ENCODE peak calls at places on chromosomes 3 and 15, in five cellular contexts. E is M059J, W is mammary epithelial cell, K is NCI-H2171 treated with DMSO at 0.1 percent for 48 hours, Z is iPS DF 19.7. X is an unnamed sample.

GRCh38 chr3:126551839-126552687 is 6.7 kb downstream of the C3orf22 start:
- DNase-seq in W (no peak), Z (no peak), E (no peak), K (no peak), X (no peak)

GRCh38 chr3:102536479-102536878 is 101.7 kb downstream of the ZPLD1 start:
- DNase-seq in E (peak), W (peak), K (peak), Z (no peak), X (peak)

GRCh38 chr3:125141596-125142417 is 70.7 kb downstream of the SLC12A8 start:
- DNase-seq in E (no peak), Z (no peak), W (no peak), K (no peak), X (peak)

GRCh38 chr3:172913911-172914730 is 163.6 kb downstream of the ECT2 start:
- DNase-seq in W (no peak), K (no peak), E (no peak), Z (no peak), X (no peak)

GRCh38 chr15:90145259-90145658 is 43.0 kb upstream of the IDH2 start:
- DNase-seq in W (no peak), E (no peak), Z (no peak), K (peak), X (no peak)

GRCh38 chr3:127634653-127635052 is 5.7 kb downstream of the PODXL2 start:
- DNase-seq in Z (no peak), W (no peak), E (peak), K (no peak), X (no peak)

GRCh38 chr3:66722675-66723074 is 221.9 kb upstream of the LRIG1 start:
- DNase-seq in E (peak), K (no peak), W (no peak), Z (no peak), X (peak)

GRCh38 chr3:160999268-160999667 is 105.9 kb downstream of the B3GALNT1 start:
- DNase-seq in E (peak), Z (no peak), K (no peak), W (peak), X (no peak)

GRCh38 chr3:139309880-139310279 is 33.9 kb upstream of the MRPS22 start:
- DNase-seq in E (peak), K (no peak), Z (no peak), W (no peak), X (peak)

GRCh38 chr3:18425641-18426403 is 683 bp upstream of the SATB1 start:
- DNase-seq in Z (no peak), W (no peak), K (peak), E (peak), X (peak)

GRCh38 chr15:75648156-75649000 is 666 bp downstream of the SNX33 start:
- DNase-seq in K (no peak), E (peak), Z (no peak), W (peak), X (peak)

GRCh38 chr3:125052671-125053303 is 3.0 kb downstream of the HEG1 start:
- DNase-seq in W (peak), Z (no peak), K (peak), E (peak), X (peak)

GRCh38 chr3:64773150-64773549 is 85.3 kb upstream of the ADAMTS9 start:
- DNase-seq in E (no peak), Z (no peak), W (no peak), K (no peak), X (no peak)

GRCh38 chr3:36192901-36193300 is 187.4 kb upstream of the STAC start:
- DNase-seq in K (no peak), E (no peak), Z (no peak), W (no peak), X (no peak)

GRCh38 chr3:97815149-97815917 is 6.5 kb upstream of the CRYBG3 start:
- DNase-seq in Z (no peak), K (peak), E (peak), W (peak), X (peak)

GRCh38 chr3:152539191-152539764 is 270.5 kb downstream of the MBNL1 start:
- DNase-seq in W (no peak), K (no peak), Z (no peak), E (no peak), X (no peak)

GRCh38 chr15:63860161-63860954 is 26.6 kb upstream of the HERC1 start:
- DNase-seq in Z (no peak), W (no peak), K (peak), E (no peak), X (no peak)

GRCh38 chr15:57861039-57861638 is 154.6 kb downstream of the POLR2M start:
- DNase-seq in E (peak), Z (no peak), W (peak), K (peak), X (peak)

GRCh38 chr3:51779137-51779536 is at the start of gene IQCF6:
- DNase-seq in W (no peak), Z (no peak), K (no peak), E (no peak), X (no peak)

GRCh38 chr3:171653701-171654100 is 156.6 kb downstream of the PLD1 start:
- DNase-seq in E (no peak), K (no peak), Z (no peak), W (no peak), X (no peak)

GRCh38 chr3:190424478-190425439 is 24.9 kb downstream of the TMEM207 start:
- DNase-seq in W (peak), Z (peak), K (peak), E (peak), X (peak)

GRCh38 chr15:35061171-35062163 is 23.6 kb downstream of the NANOGP8 start:
- DNase-seq in E (peak), W (no peak), Z (peak), K (no peak), X (no peak)

GRCh38 chr3:184354121-184354728 is 7.2 kb downstream of the CLCN2 start:
- DNase-seq in E (no peak), Z (no peak), K (no peak), W (no peak), X (peak)

GRCh38 chr3:22288756-22289155 is 537.7 kb upstream of the ZNF385D start:
- DNase-seq in W (no peak), Z (no peak), E (no peak), K (no peak), X (no peak)

GRCh38 chr3:13883681-13884080 is 3.8 kb upstream of the WNT7A start:
- DNase-seq in E (no peak), W (no peak), Z (no peak), K (no peak), X (no peak)

GRCh38 chr3:112486811-112487505 is 12.3 kb downstream of the BTLA start:
- DNase-seq in K (no peak), Z (no peak), E (peak), W (no peak), X (no peak)

GRCh38 chr15:74642328-74642723 is 26.7 kb downstream of the CLK3 start:
- DNase-seq in E (no peak), K (no peak), Z (no peak), W (no peak), X (no peak)

GRCh38 chr3:154060606-154061380 is 60.4 kb upstream of the ARHGEF26 start:
- DNase-seq in Z (no peak), W (peak), E (peak), K (no peak), X (no peak)

GRCh38 chr15:82851331-82851850 is 42.0 kb downstream of the WHAMM start:
- DNase-seq in K (peak), Z (no peak), W (no peak), E (no peak), X (no peak)

GRCh38 chr3:53823026-53823955 is 22.9 kb downstream of the CHDH start:
- DNase-seq in E (no peak), K (no peak), W (no peak), Z (no peak), X (no peak)

GRCh38 chr3:146382386-146382785 is 87.0 kb downstream of the PLSCR2 start:
- DNase-seq in K (no peak), W (peak), E (peak), Z (no peak), X (peak)

GRCh38 chr3:197549261-197549885 is 6.4 kb downstream of the BDH1 start:
- DNase-seq in W (no peak), Z (no peak), E (no peak), K (no peak), X (peak)

GRCh38 chr3:127489357-127489756 is 101.2 kb downstream of the TPRA1 start:
- DNase-seq in K (no peak), E (no peak), W (no peak), Z (no peak), X (no peak)

GRCh38 chr3:183265157-183265642 is 12.1 kb downstream of the B3GNT5 start:
- DNase-seq in K (no peak), Z (no peak), E (no peak), W (no peak), X (peak)

GRCh38 chr15:84911879-84912660 is 27.6 kb downstream of the SLC28A1 start:
- DNase-seq in Z (no peak), K (no peak), E (peak), W (peak), X (peak)

X was measured in kidney tubule cell.